ENCODE peak calls at places on chromosomes 16 and 17, in five cellular contexts. B is esophagus squamous epithelium, D is AG10803, R is adrenal gland, F is PC-3. O is an unnamed sample.

GRCh38 chr17:32875904-32876413 is 965 bp downstream of the MYO1D start:
- DNase-seq in B (no peak), R (no peak), D (peak), F (peak), O (no peak)

GRCh38 chr17:59329558-59330313 is 1.7 kb upstream of the YPEL2 start:
- DNase-seq in R (peak), B (no peak), D (peak), F (peak), O (peak)

GRCh38 chr16:88400186-88400585 is 17.4 kb downstream of the ZNF469 start:
- DNase-seq in D (no peak), R (no peak), F (no peak), B (no peak), O (no peak)

GRCh38 chr16:53041196-53041977 is 11.3 kb downstream of the CHD9NB start:
- DNase-seq in B (no peak), D (peak), R (no peak), F (no peak), O (no peak)

GRCh38 chr16:3999890-4000325 is 116.3 kb downstream of the ADCY9 start:
- DNase-seq in R (no peak), F (no peak), D (peak), B (no peak), O (no peak)

GRCh38 chr17:7589891-7590611 is at the start of gene SOX15:
- DNase-seq in F (peak), B (no peak), R (no peak), D (no peak), O (no peak)

GRCh38 chr16:14350081-14350480 is 279.0 kb downstream of the MRTFB start:
- DNase-seq in R (no peak), F (no peak), B (no peak), D (no peak), O (no peak)

GRCh38 chr17:17693253-17693954 is 12.1 kb downstream of the RAI1 start:
- DNase-seq in F (peak), R (no peak), D (no peak), B (no peak), O (no peak)

GRCh38 chr17:13996758-13997157 is 72.5 kb upstream of the COX10 start:
- DNase-seq in R (no peak), B (no peak), F (no peak), D (peak), O (no peak)

GRCh38 chr17:74552037-74552436 is 6.1 kb upstream of the CD300C start:
- DNase-seq in F (peak), D (peak), B (no peak), R (no peak), O (no peak)

GRCh38 chr16:4376126-4376819 is 4.6 kb downstream of the VASN start:
- DNase-seq in F (peak), D (peak), R (peak), B (no peak), O (no peak)

GRCh38 chr16:89934611-89935553 is 11.7 kb downstream of the TUBB3 start:
- DNase-seq in R (no peak), B (no peak), D (no peak), F (no peak), O (no peak)

GRCh38 chr17:59838196-59838911 is 54.4 kb downstream of the TUBD1 start:
- DNase-seq in R (no peak), D (peak), F (peak), B (no peak), O (no peak)

GRCh38 chr17:58121925-58122324 is 26.3 kb upstream of the OR4D1 start:
- DNase-seq in B (no peak), R (no peak), D (peak), F (peak), O (no peak)

GRCh38 chr16:86195863-86196630 is 297.1 kb downstream of the IRF8 start:
- DNase-seq in F (no peak), D (no peak), R (no peak), B (no peak), O (no peak)

GRCh38 chr17:31391496-31391949 is at the start of gene RAB11FIP4:
- DNase-seq in R (no peak), D (no peak), F (no peak), B (no peak), O (no peak)

GRCh38 chr16:85554791-85555548 is 58.2 kb upstream of the GSE1 start:
- DNase-seq in D (peak), F (peak), B (no peak), R (peak), O (no peak)

GRCh38 chr16:86245895-86246294 is 264.4 kb upstream of the FOXF1 start:
- DNase-seq in F (no peak), D (no peak), B (no peak), R (no peak), O (no peak)

GRCh38 chr16:4475880-4476790 is at the start of gene HMOX2:
- DNase-seq in D (peak), B (peak), R (peak), F (peak), O (no peak)

GRCh38 chr17:68646626-68647526 is 45.7 kb upstream of the FAM20A start:
- DNase-seq in R (no peak), B (no peak), D (no peak), F (peak), O (no peak)

GRCh38 chr16:764848-765487 is 4.4 kb downstream of the MSLN start:
- DNase-seq in B (no peak), D (no peak), F (no peak), R (no peak), O (no peak)

GRCh38 chr17:7213895-7214299 is 5.7 kb downstream of the DLG4 start:
- DNase-seq in B (no peak), D (peak), R (peak), F (peak), O (no peak)

GRCh38 chr17:57861737-57862409 is 12.0 kb upstream of the MRPS23 start:
- DNase-seq in F (peak), D (peak), R (peak), B (no peak), O (no peak)

GRCh38 chr17:57295526-57296023 is 39.3 kb downstream of the MSI2 start:
- DNase-seq in F (peak), B (no peak), D (no peak), R (no peak), O (no peak)

GRCh38 chr17:12040478-12040877 is 19.8 kb downstream of the MAP2K4 start:
- DNase-seq in D (no peak), B (no peak), F (peak), R (no peak), O (no peak)

GRCh38 chr16:17836868-17837602 is 366.3 kb upstream of the XYLT1 start:
- DNase-seq in B (no peak), F (peak), R (peak), D (peak), O (peak)

GRCh38 chr16:77273-77806 is 685 bp upstream of the MPG start:
- DNase-seq in B (no peak), F (peak), R (no peak), D (peak), O (no peak)

GRCh38 chr16:50389900-50390896 is 21.4 kb upstream of the BRD7 start:
- DNase-seq in F (no peak), D (no peak), R (no peak), B (no peak), O (no peak)

GRCh38 chr17:50556803-50557202 is 3.7 kb upstream of the CACNA1G start:
- DNase-seq in F (no peak), B (no peak), R (no peak), D (no peak), O (no peak)

GRCh38 chr17:491086-492014 is 138.7 kb upstream of the RPH3AL start:
- DNase-seq in D (peak), F (no peak), B (no peak), R (peak), O (no peak)

GRCh38 chr17:7903154-7904103 is 12.7 kb downstream of the RNF227 start:
- DNase-seq in D (no peak), F (peak), R (peak), B (no peak), O (no peak)

GRCh38 chr16:81583893-81584705 is 139.5 kb downstream of the CMIP start:
- DNase-seq in R (peak), F (peak), D (peak), B (no peak), O (no peak)

GRCh38 chr16:81586976-81587625 is 142.5 kb downstream of the CMIP start:
- DNase-seq in F (no peak), R (no peak), D (no peak), B (no peak), O (no peak)

GRCh38 chr16:81586421-81586820 is 141.8 kb downstream of the CMIP start:
- DNase-seq in D (no peak), F (peak), R (no peak), B (no peak), O (no peak)

GRCh38 chr16:81587626-81588160 is 143.1 kb downstream of the CMIP start:
- DNase-seq in F (no peak), R (no peak), B (no peak), D (no peak), O (no peak)

DNA sequence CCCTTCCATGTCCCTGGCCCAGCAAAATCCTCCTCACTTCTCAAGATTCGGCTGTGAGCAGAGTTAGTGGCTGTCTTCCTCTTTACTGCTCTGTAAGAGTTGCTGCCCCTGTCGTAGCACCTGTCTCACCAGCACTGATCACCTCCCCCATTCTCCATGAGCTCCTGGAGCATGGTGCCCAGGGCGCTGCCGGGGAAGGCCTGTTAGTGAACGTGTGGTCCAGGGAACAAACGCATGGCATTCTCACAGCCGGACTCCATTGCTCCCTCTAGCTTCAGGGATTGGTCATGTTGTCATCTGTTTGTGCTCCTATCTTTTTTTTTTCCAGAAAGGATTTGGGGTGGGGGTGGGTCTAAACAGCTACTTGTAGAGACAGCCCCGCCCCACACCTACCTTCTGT is 141.2 kb downstream of the CMIP start:
- DNase-seq in R (no peak), D (no peak), F (peak), B (no peak), O (no peak)
- TF ChIP-seq CTCF in R (peak), D (peak), F (peak), B (no peak), O (peak)

DNA sequence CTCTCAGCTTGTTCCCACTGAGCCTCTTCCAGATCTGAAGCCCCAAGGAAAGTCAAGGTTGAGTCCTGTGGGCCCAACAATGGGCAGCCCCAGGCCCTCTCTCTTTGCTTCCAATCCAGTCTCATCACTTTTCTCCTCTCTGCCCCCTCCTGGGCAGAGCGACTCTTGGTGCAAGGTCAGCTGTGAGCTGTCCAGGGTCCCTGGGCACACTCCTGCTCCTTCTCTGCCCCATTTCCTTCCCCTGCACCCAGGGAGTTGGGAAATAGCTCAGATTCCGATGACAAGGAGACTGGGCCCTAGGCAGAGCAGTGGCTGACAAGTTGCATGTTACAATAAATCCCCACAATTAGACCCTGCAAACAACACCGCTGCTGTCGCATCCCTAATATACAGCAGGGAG is 16.1 kb upstream of the CRHR1 start:
- DNase-seq in D (no peak), B (no peak), R (no peak), F (peak), O (no peak)
- TF ChIP-seq CTCF in D (no peak), B (no peak), R (no peak), F (peak), O (no peak)

GRCh38 chr16:47017636-47018035 is 44.2 kb upstream of the DNAJA2 start:
- DNase-seq in F (no peak), B (no peak), D (no peak), R (no peak), O (no peak)

GRCh38 chr16:47016700-47017133 is 43.2 kb upstream of the DNAJA2 start:
- DNase-seq in D (no peak), B (no peak), R (no peak), F (no peak), O (no peak)

GRCh38 chr16:47018223-47018891 is 44.9 kb upstream of the DNAJA2 start:
- DNase-seq in B (no peak), F (peak), D (no peak), R (peak), O (no peak)

GRCh38 chr16:47013910-47014309 is 40.4 kb upstream of the DNAJA2 start:
- DNase-seq in R (no peak), F (no peak), D (no peak), B (no peak), O (no peak)

GRCh38 chr16:47019563-47019962 is 46.1 kb upstream of the DNAJA2 start:
- DNase-seq in B (no peak), D (no peak), R (no peak), F (peak), O (no peak)
- TF ChIP-seq CTCF in B (no peak), D (peak), R (peak), F (peak), O (no peak)

GRCh38 chr16:55643161-55643970 is 12.4 kb upstream of the SLC6A2 start:
- DNase-seq in B (no peak), D (no peak), F (no peak), R (no peak), O (no peak)
- TF ChIP-seq CTCF in B (no peak), D (peak), F (peak), R (no peak), O (no peak)

DNA sequence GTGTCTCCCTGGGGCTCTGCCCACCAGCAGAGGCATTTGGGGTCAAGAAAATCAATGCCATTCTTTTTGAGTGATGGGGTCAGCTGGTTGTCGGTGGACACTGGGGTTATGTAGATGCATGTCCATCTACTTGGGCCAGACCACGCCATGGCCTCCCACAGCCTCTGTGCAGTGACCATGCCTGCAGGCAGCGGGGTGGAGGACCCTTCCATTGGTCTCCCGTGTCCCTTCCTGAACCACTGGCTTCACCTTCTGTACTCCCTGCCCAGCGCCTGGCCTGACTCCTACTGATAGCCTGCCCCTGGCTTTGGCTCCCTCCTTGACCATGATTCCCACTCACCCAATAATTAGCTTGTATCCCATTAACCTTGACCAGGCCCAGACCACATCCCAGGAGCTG is 28.0 kb upstream of the SPNS3 start:
- DNase-seq in R (no peak), F (no peak), D (no peak), B (no peak), O (no peak)
- TF ChIP-seq CTCF in R (no peak), F (no peak), D (no peak), B (no peak), O (no peak)

DNA sequence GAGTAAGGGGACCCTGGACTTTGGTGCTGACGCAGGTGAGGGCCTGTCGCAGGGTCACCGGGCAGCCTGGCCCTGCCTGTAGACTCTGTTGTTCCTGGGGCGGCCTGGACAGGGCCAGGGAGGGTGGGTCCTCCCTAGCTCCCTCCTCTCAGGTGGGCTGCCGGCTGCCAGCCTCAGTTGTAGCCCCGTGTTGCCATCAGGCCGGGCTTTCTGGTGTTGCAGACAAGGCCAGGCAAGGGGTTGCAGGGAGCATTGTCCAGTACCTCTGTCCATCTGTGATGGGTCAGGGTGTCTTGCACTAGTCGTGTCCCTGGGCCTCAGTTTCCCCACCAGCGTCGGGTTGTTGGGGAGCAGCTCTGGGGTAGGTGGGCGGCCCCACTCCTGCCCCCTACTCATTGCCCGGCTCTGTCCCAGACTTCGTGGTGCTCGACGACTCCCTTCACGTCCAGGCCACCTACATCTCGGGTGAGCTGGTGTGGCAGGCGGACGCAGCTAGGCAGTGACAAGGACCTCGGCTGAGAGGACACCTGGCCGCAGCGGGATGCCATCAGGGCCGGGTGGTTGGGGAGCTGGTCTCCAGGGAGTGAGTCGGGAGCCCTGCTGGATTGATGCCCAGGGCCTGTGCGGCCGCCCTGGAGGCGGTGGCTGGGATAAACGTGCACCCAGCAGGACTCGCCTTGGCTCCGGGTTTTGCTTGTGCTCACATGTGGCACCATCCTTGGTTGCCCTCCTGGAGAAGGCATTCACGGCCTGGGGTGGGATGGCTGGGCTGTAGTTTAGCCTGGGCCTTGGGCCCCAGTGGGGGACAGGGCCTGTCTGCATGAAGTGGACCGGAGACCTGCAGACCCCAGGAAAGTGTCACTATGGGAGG is 1.9 kb downstream of the CEMP1 start:
- DNase-seq in R (peak), F (peak), D (no peak), B (no peak), O (no peak)
- TF ChIP-seq CTCF in R (no peak), F (no peak), D (no peak), B (no peak), O (no peak)

DNA sequence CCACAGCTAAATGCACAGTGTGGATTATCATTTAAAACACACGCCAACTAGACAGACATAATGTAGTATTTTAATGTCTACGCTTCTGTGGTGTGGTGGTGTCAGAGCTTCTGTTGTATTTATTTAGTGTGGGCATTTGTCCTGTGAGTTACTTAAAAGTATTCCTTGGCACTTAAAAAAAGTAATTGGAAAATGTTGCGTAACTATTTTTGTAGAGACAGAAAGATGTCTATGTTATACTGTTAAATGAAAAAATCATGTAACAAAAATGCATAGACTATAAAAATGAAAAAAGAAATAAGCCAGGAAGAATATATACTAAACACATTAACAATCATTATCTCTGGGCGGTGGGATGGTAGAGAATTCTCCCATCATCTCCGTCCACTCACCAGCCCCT is 39.2 kb downstream of the CYTH1 start:
- DNase-seq in D (no peak), F (no peak), R (no peak), B (no peak), O (no peak)
- TF ChIP-seq CTCF in D (no peak), F (no peak), R (no peak), B (no peak), O (no peak)

GRCh38 chr17:36072431-36073121 is 8.5 kb downstream of the CCL18 start:
- DNase-seq in F (peak), D (peak), B (no peak), R (peak), O (no peak)
- TF ChIP-seq CTCF in F (peak), D (peak), B (peak), R (peak), O (peak)

GRCh38 chr17:38741443-38741842 is 6.7 kb downstream of the PCGF2 start:
- DNase-seq in F (no peak), B (no peak), D (no peak), R (no peak), O (no peak)
- TF ChIP-seq CTCF in F (no peak), B (no peak), D (no peak), R (no peak), O (no peak)